ENCODE peak calls at places on chromosomes 2 and 18, in eight cellular contexts. E is heart left ventricle, A is gastrocnemius medialis, R is upper lobe of right lung, B is OCI-LY7, Z is HAP-1, H is stomach, K is psoas muscle. C is an unnamed sample.

GRCh38 chr2:139033300-139033699 is 253.1 kb upstream of the NXPH2 start:
- DNase-seq in E (no peak), A (no peak), R (no peak), B (no peak), Z (no peak), H (no peak), K (no peak), C (no peak)

GRCh38 chr2:237201461-237202287 is 116.0 kb downstream of the COPS8 start:
- DNase-seq in E (no peak), A (peak; percentile 42), R (no peak), B (no peak), Z (no peak), H (peak; percentile 25), K (peak; percentile 71), C (no peak)

GRCh38 chr2:146572598-146572997 is 1272.2 kb upstream of the ACVR2A start:
- DNase-seq in E (no peak), A (no peak), R (no peak), B (no peak), Z (no peak), H (no peak), K (no peak), C (no peak)

GRCh38 chr2:231927566-231927890 is 1.3 kb upstream of the NPPC start:
- DNase-seq in E (no peak), A (no peak), R (peak; percentile 27), B (no peak), Z (no peak), H (no peak), K (no peak), C (peak; percentile 31)

GRCh38 chr2:241036397-241036963 is 38.1 kb downstream of the SNED1 start:
- DNase-seq in E (no peak), A (no peak), R (peak; percentile 75), B (no peak), Z (no peak), H (peak; percentile 62), K (no peak), C (no peak)

GRCh38 chr2:158006961-158007664 is 94.6 kb upstream of the UPP2 start:
- DNase-seq in E (no peak), A (no peak), R (peak; percentile 73), B (no peak), Z (no peak), H (no peak), K (no peak), C (no peak)

GRCh38 chr2:65636024-65636423 is 203.6 kb upstream of the SPRED2 start:
- DNase-seq in E (no peak), A (no peak), R (no peak), B (no peak), Z (peak; percentile 81), H (no peak), K (no peak), C (no peak)

GRCh38 chr2:75503048-75503607 is 57.6 kb downstream of the EVA1A start:
- DNase-seq in E (no peak), A (no peak), R (no peak), B (no peak), Z (no peak), H (no peak), K (no peak), C (no peak)

GRCh38 chr2:216555274-216555673 is 56.6 kb downstream of the RPL37A start:
- DNase-seq in E (peak; percentile 70), A (peak; percentile 11), R (peak; percentile 81), B (no peak), Z (no peak), H (peak; percentile 81), K (peak; percentile 56), C (peak; percentile 72)

GRCh38 chr18:13136056-13136688 is 82.4 kb upstream of the LDLRAD4 start:
- DNase-seq in E (no peak), A (no peak), R (no peak), B (no peak), Z (peak; percentile 62), H (no peak), K (no peak), C (no peak)

GRCh38 chr2:120219766-120220165 is 3.4 kb downstream of the TMEM185B start:
- DNase-seq in E (no peak), A (no peak), R (no peak), B (no peak), Z (no peak), H (peak; percentile 8), K (no peak), C (no peak)

GRCh38 chr2:176959614-176960013 is 253.0 kb upstream of the HNRNPA3 start:
- DNase-seq in E (no peak), A (no peak), R (no peak), B (no peak), Z (no peak), H (no peak), K (no peak), C (no peak)

GRCh38 chr18:35526476-35527120 is 28.8 kb upstream of the INO80C start:
- DNase-seq in E (no peak), A (no peak), R (peak; percentile 71), B (no peak), Z (no peak), H (no peak), K (no peak), C (no peak)

GRCh38 chr2:172248381-172249173 is 145.9 kb upstream of the DLX2 start:
- DNase-seq in E (no peak), A (no peak), R (no peak), B (no peak), Z (no peak), H (no peak), K (no peak), C (no peak)

GRCh38 chr2:198368089-198368488 is 563.7 kb downstream of the PLCL1 start:
- DNase-seq in E (no peak), A (no peak), R (no peak), B (no peak), Z (no peak), H (no peak), K (no peak), C (no peak)

GRCh38 chr2:73823916-73824523 is 4.7 kb upstream of the STAMBP start:
- DNase-seq in E (no peak), A (peak; percentile 24), R (no peak), B (peak; percentile 79), Z (peak; percentile 87), H (no peak), K (no peak), C (no peak)

GRCh38 chr18:45255142-45255890 is 360.0 kb upstream of the SLC14A2 start:
- DNase-seq in E (peak; percentile 25), A (peak; percentile 18), R (no peak), B (no peak), Z (no peak), H (no peak), K (no peak), C (no peak)

GRCh38 chr18:72588339-72588738 is 44.2 kb upstream of the CBLN2 start:
- DNase-seq in E (no peak), A (no peak), R (no peak), B (no peak), Z (no peak), H (no peak), K (no peak), C (no peak)

GRCh38 chr2:197307236-197307932 is 3.2 kb downstream of the ANKRD44 start:
- DNase-seq in E (no peak), A (no peak), R (no peak), B (peak; percentile 69), Z (no peak), H (no peak), K (no peak), C (no peak)

GRCh38 chr2:197306691-197307030 is 3.9 kb downstream of the ANKRD44 start:
- DNase-seq in E (peak; percentile 26), A (peak; percentile 69), R (peak; percentile 63), B (peak; percentile 69), Z (no peak), H (peak; percentile 73), K (peak; percentile 49), C (peak; percentile 41)

GRCh38 chr2:197307933-197308521 is 2.6 kb downstream of the ANKRD44 start:
- DNase-seq in E (no peak), A (no peak), R (no peak), B (peak; percentile 48), Z (no peak), H (no peak), K (no peak), C (no peak)

GRCh38 chr2:197306024-197306690 is 4.4 kb downstream of the ANKRD44 start:
- DNase-seq in E (no peak), A (peak; percentile 16), R (no peak), B (peak; percentile 63), Z (no peak), H (no peak), K (no peak), C (no peak)

GRCh38 chr2:197304556-197305011 is 6.0 kb downstream of the ANKRD44 start:
- DNase-seq in E (no peak), A (peak; percentile 11), R (no peak), B (peak; percentile 26), Z (no peak), H (no peak), K (no peak), C (no peak)
- H3K4me1 ChIP-seq in E (no peaks in the 10 kb centered on the region), A (peaks cover 35% of the 10 kb centered on the region), R (peaks cover 43% of the 10 kb centered on the region), B (peaks cover 88% of the 10 kb centered on the region), Z (no peaks in the 10 kb centered on the region), H (peaks cover 71% of the 10 kb centered on the region), K (peaks cover 29% of the 10 kb centered on the region), C (peaks cover 5% of the 10 kb centered on the region)

GRCh38 chr2:112636605-112637288 is 9.0 kb upstream of the SLC20A1 start:
- DNase-seq in E (no peak), A (no peak), R (peak; percentile 32), B (peak; percentile 22), Z (no peak), H (no peak), K (no peak), C (no peak)
- H3K4me1 ChIP-seq in E (no peaks in the 10 kb centered on the region), A (no peaks in the 10 kb centered on the region), R (peaks cover 6% of the 10 kb centered on the region), B (peaks cover 1% of the 10 kb centered on the region), Z (no peaks in the 10 kb centered on the region), H (peaks cover 19% of the 10 kb centered on the region), K (no peaks in the 10 kb centered on the region), C (no peaks in the 10 kb centered on the region)

DNA sequence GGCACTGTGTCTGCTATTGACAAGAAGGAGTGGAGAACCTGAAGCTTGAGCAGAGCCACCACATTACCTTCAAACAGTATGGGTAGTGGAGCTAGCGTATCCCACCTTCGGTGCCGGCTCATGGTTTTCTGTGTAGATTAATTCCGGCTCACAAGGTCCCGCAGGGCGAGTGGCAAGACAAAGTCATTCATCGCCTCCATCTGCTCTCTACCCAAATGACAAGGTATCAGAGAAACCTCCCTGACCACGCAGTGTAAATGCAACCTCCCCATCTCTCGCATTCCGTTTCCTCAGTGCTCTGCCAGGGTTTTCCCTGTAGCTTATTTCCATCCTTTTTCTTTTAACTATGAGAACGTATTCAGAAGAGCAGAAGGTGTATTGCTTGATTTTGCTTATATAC is 79.8 kb downstream of the MAP4K4 start:
- DNase-seq in E (no peak), A (no peak), R (no peak), B (no peak), Z (no peak), H (no peak), K (no peak), C (no peak)
- H3K4me1 ChIP-seq in E (peaks cover 32% of the 10 kb centered on the region), A (peaks cover 60% of the 10 kb centered on the region), R (peaks cover 48% of the 10 kb centered on the region), B (peaks cover 38% of the 10 kb centered on the region), Z (peaks cover 24% of the 10 kb centered on the region), H (peaks cover 79% of the 10 kb centered on the region), K (peaks cover 68% of the 10 kb centered on the region), C (peaks cover 25% of the 10 kb centered on the region)

DNA sequence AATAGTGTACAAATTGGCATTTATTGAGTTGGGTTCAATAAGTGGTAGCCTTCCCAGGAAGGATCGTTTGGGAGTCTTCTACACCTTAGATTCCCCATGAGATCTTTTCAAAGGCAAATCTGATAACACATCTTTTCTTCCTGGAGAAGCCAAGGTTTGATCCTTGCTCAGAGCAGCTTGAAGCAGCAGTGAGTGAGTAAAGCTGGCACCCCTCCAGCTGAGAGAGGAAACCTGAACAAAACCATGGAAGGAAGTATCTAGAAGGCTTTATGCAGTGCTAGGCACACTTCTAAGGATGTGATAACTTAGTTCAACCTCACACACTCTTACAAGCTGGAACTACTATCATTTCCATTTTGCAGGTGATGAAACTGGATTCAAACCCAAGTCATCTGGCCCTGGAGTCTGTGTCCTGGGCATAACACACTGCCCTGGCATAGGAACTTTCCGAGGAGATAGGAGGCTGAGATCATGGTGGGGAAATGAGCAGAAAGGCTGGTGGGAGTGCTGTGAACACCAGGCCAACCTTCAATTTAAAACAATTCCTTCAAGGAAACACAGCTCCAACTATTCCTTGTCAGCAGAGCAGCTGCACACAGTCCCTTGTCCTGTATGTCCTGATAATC is 71.3 kb downstream of the CTAGE1 start:
- DNase-seq in E (peak; percentile 83), A (no peak), R (no peak), B (no peak), Z (no peak), H (peak; percentile 76), K (peak; percentile 39), C (no peak)
- H3K4me1 ChIP-seq in E (peaks cover 15% of the 10 kb centered on the region), A (no peaks in the 10 kb centered on the region), R (peaks cover 43% of the 10 kb centered on the region), B (no peaks in the 10 kb centered on the region), Z (no peaks in the 10 kb centered on the region), H (peaks cover 52% of the 10 kb centered on the region), K (peaks cover 7% of the 10 kb centered on the region), C (peaks cover 7% of the 10 kb centered on the region)